ENCODE peak calls at places on chromosomes 11 and 22, in nine cellular contexts. F is astrocyte, B is right atrium auricular region, P is H9, I is PC-9, X is stomach, V is cardiac muscle cell, G is pancreas, Z is upper lobe of left lung. N is an unnamed sample.

GRCh38 chr11:58963551-58964075 is 24.3 kb downstream of the GLYATL1 start:
- DNase-seq in F (peak), B (no peak), P (peak), I (no peak), X (peak), V (peak), G (peak), Z (peak), N (no peak)

GRCh38 chr11:33294797-33295196 is 37.6 kb downstream of the HIPK3 start:
- DNase-seq in F (no peak), B (no peak), P (no peak), I (no peak), X (no peak), V (no peak), G (no peak), Z (no peak), N (no peak)

GRCh38 chr11:63916837-63917684 is at the start of gene RCOR2:
- DNase-seq in F (peak), B (peak), P (peak), I (peak), X (peak), V (peak), G (peak), Z (peak), N (peak)

GRCh38 chr11:35735903-35736302 is 73.3 kb downstream of the TRIM44 start:
- DNase-seq in F (no peak), B (no peak), P (no peak), I (no peak), X (no peak), V (peak), G (no peak), Z (no peak), N (no peak)

GRCh38 chr11:104260456-104260855 is 96.5 kb upstream of the PDGFD start:
- DNase-seq in F (no peak), B (no peak), P (no peak), I (no peak), X (no peak), V (no peak), G (no peak), Z (no peak), N (no peak)

GRCh38 chr22:45996241-45997076 is 19.5 kb upstream of the WNT7B start:
- DNase-seq in F (peak), B (peak), P (no peak), I (no peak), X (no peak), V (peak), G (peak), Z (peak), N (no peak)

GRCh38 chr11:118533769-118534729 is 3.1 kb downstream of the TMEM25 start:
- DNase-seq in F (no peak), B (peak), P (no peak), I (no peak), X (no peak), V (no peak), G (no peak), Z (no peak), N (no peak)

GRCh38 chr22:17137226-17137625 is 16.1 kb upstream of the TMEM121B start:
- DNase-seq in F (no peak), B (no peak), P (no peak), I (no peak), X (no peak), V (no peak), G (no peak), Z (no peak), N (no peak)

GRCh38 chr22:46371623-46372226 is 36.2 kb downstream of the TRMU start:
- DNase-seq in F (no peak), B (no peak), P (no peak), I (no peak), X (no peak), V (no peak), G (no peak), Z (no peak), N (no peak)

GRCh38 chr11:113896156-113896879 is 8.3 kb upstream of the HTR3B start:
- DNase-seq in F (no peak), B (peak), P (peak), I (no peak), X (peak), V (peak), G (no peak), Z (peak), N (peak)

GRCh38 chr11:9906043-9906791 is 242.3 kb downstream of the SWAP70 start:
- DNase-seq in F (peak), B (no peak), P (peak), I (peak), X (no peak), V (peak), G (no peak), Z (no peak), N (no peak)

GRCh38 chr11:69398529-69399492 is 82.7 kb upstream of the LINC01488 start:
- DNase-seq in F (peak), B (no peak), P (no peak), I (no peak), X (no peak), V (no peak), G (peak), Z (no peak), N (peak)

GRCh38 chr11:1896895-1897294 is 5.2 kb upstream of the PRR33 start:
- DNase-seq in F (no peak), B (no peak), P (no peak), I (no peak), X (no peak), V (no peak), G (no peak), Z (no peak), N (no peak)

GRCh38 chr22:29435236-29435635 is 3.1 kb upstream of the RFPL1 start:
- DNase-seq in F (peak), B (no peak), P (no peak), I (no peak), X (no peak), V (no peak), G (no peak), Z (no peak), N (no peak)

GRCh38 chr11:126060651-126061220 is 1.9 kb downstream of the CDON start:
- DNase-seq in F (no peak), B (no peak), P (no peak), I (no peak), X (no peak), V (no peak), G (no peak), Z (no peak), N (peak)

GRCh38 chr11:126361400-126361799 is 5.9 kb downstream of the ST3GAL4 start:
- DNase-seq in F (no peak), B (no peak), P (no peak), I (no peak), X (no peak), V (no peak), G (no peak), Z (no peak), N (no peak)

GRCh38 chr11:70915158-70915795 is 337.1 kb downstream of the SHANK2 start:
- DNase-seq in F (no peak), B (no peak), P (no peak), I (no peak), X (no peak), V (no peak), G (no peak), Z (no peak), N (no peak)

GRCh38 chr11:36363361-36364272 is 67.5 kb downstream of the PRR5L start:
- DNase-seq in F (peak), B (no peak), P (no peak), I (peak), X (no peak), V (no peak), G (no peak), Z (no peak), N (no peak)

GRCh38 chr11:104784684-104785460 is 113.4 kb downstream of the CASP12 start:
- DNase-seq in F (no peak), B (no peak), P (no peak), I (peak), X (no peak), V (no peak), G (no peak), Z (no peak), N (no peak)

GRCh38 chr11:75826463-75827220 is 11.6 kb downstream of the UVRAG start:
- DNase-seq in F (no peak), B (no peak), P (no peak), I (no peak), X (no peak), V (peak), G (no peak), Z (no peak), N (no peak)

GRCh38 chr11:10526974-10527918 is 13.7 kb downstream of the RNF141 start:
- DNase-seq in F (peak), B (no peak), P (no peak), I (peak), X (no peak), V (no peak), G (no peak), Z (no peak), N (no peak)

GRCh38 chr11:11409916-11410315 is 56.9 kb upstream of the CSNK2A3 start:
- DNase-seq in F (no peak), B (no peak), P (no peak), I (no peak), X (no peak), V (no peak), G (no peak), Z (no peak), N (no peak)

GRCh38 chr22:47804281-47804680 is 1041.8 kb downstream of the TBC1D22A start:
- DNase-seq in F (no peak), B (no peak), P (no peak), I (no peak), X (no peak), V (no peak), G (no peak), Z (no peak), N (no peak)

GRCh38 chr22:29203456-29203855 is 2.2 kb upstream of the EMID1 start:
- DNase-seq in F (no peak), B (no peak), P (no peak), I (no peak), X (no peak), V (no peak), G (no peak), Z (no peak), N (no peak)

GRCh38 chr11:62921573-62922188 is 518 bp upstream of the CHRM1 start:
- DNase-seq in F (no peak), B (no peak), P (no peak), I (no peak), X (peak), V (peak), G (peak), Z (no peak), N (peak)

GRCh38 chr22:42688914-42689275 is 31.8 kb downstream of the A4GALT start:
- DNase-seq in F (no peak), B (no peak), P (no peak), I (no peak), X (no peak), V (no peak), G (no peak), Z (no peak), N (peak)

GRCh38 chr11:93972790-93973189 is 48.4 kb upstream of the HEPHL1 start:
- DNase-seq in F (no peak), B (no peak), P (no peak), I (no peak), X (no peak), V (no peak), G (no peak), Z (no peak), N (no peak)
- H3K27ac ChIP-seq in F (no peak), B (no peak), P (no peak), I (no peak), X (no peak), V (no peak), G (no peak), Z (no peak), N (no peak)

DNA sequence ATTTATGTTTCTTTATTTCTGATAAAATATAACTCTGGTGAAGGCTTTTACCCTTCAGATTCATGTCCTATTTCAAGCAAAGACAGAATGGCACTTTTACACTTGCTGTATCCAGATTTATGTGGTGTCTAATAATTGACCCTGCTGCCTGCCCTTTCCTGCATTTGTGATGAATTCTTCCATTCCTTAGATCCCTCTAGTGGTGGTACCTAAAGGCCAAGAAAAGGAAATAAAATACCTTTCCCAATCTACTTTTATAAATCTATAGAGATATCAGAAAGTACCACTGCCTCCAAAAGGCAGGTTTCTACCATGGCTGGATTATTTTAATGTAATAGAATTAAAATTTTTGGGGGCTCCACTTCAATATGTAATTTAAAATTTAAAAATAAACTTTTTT is 34.2 kb downstream of the CCDC81 start:
- DNase-seq in F (no peak), B (no peak), P (no peak), I (no peak), X (no peak), V (no peak), G (no peak), Z (no peak), N (no peak)
- TF ChIP-seq CTCF in F (peak), B (no peak), P (peak), I (peak), X (no peak), V (peak), G (no peak), Z (no peak), N (no peak)

DNA sequence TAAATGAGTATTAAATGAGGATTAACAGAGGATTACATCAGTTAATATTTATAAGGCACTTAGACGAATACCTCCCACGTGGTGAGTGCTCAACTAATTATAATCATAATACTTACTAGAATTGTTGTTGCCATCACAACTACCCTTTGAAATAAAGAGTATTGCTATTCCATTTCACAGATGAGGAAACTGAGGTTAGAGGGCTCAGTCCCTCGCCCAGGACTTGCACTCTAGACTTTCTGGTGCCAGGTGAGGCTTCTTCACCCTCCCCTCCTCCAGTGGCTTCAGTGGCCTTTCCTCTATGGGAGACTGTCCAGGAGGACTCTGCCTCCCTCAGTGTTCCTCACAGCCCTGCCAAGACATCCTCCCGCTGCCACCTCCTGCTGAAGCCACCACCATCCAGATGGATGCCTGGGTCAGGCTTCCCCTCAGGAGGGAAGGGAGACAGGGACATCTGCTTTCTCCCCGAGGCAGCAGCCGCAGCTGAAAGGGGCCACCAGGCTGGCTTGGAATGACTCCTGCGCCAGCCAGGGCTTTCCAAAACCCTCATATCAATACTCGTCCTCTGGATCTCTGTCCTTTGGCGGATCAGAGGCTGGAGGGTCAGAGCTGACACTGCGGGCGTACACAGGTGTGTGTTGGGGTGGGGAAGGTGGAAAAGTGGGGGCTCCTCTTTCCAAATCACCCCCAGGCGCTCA is 580.1 kb downstream of the BUD13 start:
- DNase-seq in F (no peak), B (no peak), P (no peak), I (no peak), X (no peak), V (no peak), G (no peak), Z (no peak), N (no peak)
- H3K27ac ChIP-seq in F (peak), B (no peak), P (no peak), I (no peak), X (no peak), V (no peak), G (peak), Z (peak), N (no peak)

DNA sequence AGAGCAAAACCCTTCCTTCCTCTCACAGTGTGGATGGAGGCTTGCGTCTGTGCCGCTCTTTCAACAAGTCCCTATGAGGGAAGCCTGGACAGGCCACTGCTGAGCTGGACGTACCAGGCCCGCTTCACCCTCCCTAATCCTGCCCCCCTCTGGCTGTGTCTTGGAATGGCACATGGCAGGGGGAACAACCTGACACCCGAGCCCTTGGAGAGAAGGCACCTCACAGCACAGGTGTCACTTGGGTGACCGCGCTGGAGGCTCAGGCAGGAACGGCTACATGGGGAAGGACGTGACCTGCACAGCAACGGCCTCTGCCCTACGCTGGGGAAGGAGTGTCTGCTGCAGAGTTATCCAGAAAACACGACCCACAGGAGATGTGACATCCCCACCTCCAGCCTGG is 11.0 kb downstream of the CARS1 start:
- DNase-seq in F (no peak), B (no peak), P (peak), I (no peak), X (no peak), V (no peak), G (no peak), Z (no peak), N (no peak)
- TF ChIP-seq CTCF in F (no peak), B (no peak), P (peak), I (no peak), X (no peak), V (peak), G (no peak), Z (no peak), N (no peak)

DNA sequence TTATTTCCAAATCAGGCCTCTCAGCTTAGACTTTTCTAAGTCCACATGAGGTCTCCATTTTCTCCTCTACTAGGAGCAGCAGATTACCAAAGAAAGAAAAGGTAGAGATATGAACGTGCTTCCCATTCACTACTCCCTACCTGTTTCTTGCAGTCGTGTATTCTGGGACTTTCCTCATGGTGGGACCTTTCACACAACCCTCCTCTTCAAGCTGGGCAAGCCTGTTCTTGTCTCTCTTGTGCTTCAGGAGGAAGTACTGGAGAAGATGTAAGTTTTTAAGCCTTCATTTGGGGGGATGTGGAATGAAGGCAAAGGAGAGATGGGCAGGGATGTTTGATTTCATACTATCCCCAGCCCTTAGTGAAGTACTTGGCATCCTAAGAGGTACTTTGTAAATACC is 128.8 kb upstream of the SESN3 start:
- DNase-seq in F (no peak), B (no peak), P (no peak), I (no peak), X (no peak), V (no peak), G (no peak), Z (no peak), N (no peak)
- H3K27ac ChIP-seq in F (no peak), B (no peak), P (peak), I (no peak), X (no peak), V (no peak), G (no peak), Z (no peak), N (no peak)

DNA sequence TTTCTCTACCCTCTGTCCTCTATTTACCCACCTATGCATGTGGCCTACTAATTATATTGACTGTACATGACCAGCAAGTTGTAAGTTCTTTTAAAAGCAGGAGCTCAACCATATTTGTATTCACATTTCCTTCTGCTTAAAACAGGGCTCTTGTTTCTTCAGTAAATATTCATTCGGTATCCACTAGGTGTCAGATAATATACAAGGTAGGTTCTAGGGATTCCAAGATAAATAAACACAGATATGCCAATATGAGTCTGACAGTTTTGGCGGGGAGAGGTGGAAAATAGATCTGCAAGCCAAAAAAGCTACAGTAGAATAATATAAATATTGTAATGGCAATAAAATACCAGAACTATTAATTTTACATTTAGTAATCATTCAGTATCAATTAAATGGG is 15.3 kb upstream of the RAB30 start:
- DNase-seq in F (no peak), B (no peak), P (no peak), I (peak), X (no peak), V (peak), G (no peak), Z (no peak), N (no peak)
- TF ChIP-seq CTCF in F (no peak), B (no peak), P (peak), I (peak), X (no peak), V (peak), G (no peak), Z (peak), N (peak)

N was measured in thyroid gland.